ENCODE peak calls at places on chromosomes 6 and 20, in six cellular contexts. M, F, R, H, A and Y are unnamed samples.
A peak's percentile ranks its signal among the peaks of the same experiment; 100 is the strongest.

GRCh38 chr6:33620158-33620583 is 951 bp upstream of the ITPR3 start:
- DNase-seq in A (peak; percentile 50), H (no peak), F (peak; percentile 55), R (no peak), M (peak; percentile 70), Y (no peak)

GRCh38 chr20:23224806-23225205 is 125.8 kb upstream of the NXT1 start:
- DNase-seq in R (no peak), M (no peak), A (no peak), H (no peak), F (no peak), Y (no peak)

GRCh38 chr20:42272516-42272915 is 654.3 kb upstream of the CHD6 start:
- DNase-seq in A (no peak), H (no peak), F (no peak), M (no peak), R (no peak), Y (no peak)

GRCh38 chr6:87975561-87975960 is 72.1 kb upstream of the SPACA1 start:
- DNase-seq in R (no peak), M (no peak), F (no peak), A (no peak), H (no peak), Y (no peak)

GRCh38 chr6:44481056-44481455 is 93.5 kb downstream of the CDC5L start:
- DNase-seq in R (no peak), F (no peak), M (no peak), A (peak; percentile 25), H (no peak), Y (no peak)

GRCh38 chr6:43976706-43977403 is 150.4 kb downstream of the MRPL14 start:
- DNase-seq in H (no peak), F (no peak), R (peak; percentile 18), M (no peak), A (no peak), Y (no peak)

GRCh38 chr6:31041372-31041974 is 31.2 kb downstream of the MUC22 start:
- DNase-seq in R (no peak), F (no peak), A (no peak), H (no peak), M (no peak), Y (no peak)

GRCh38 chr20:51767018-51767866 is 948 bp downstream of the ATP9A start:
- DNase-seq in H (peak; percentile 39), R (no peak), F (peak; percentile 95), A (peak; percentile 86), M (peak; percentile 74), Y (peak; percentile 88)

GRCh38 chr6:157095084-157095483 is 228.2 kb downstream of the TMEM242 start:
- DNase-seq in M (no peak), H (no peak), A (no peak), R (no peak), F (no peak), Y (no peak)

GRCh38 chr6:157096105-157096504 is 227.2 kb downstream of the TMEM242 start:
- DNase-seq in M (no peak), A (no peak), F (no peak), H (no peak), R (no peak), Y (no peak)

GRCh38 chr6:157096522-157096921 is 226.8 kb downstream of the TMEM242 start:
- DNase-seq in H (no peak), A (no peak), M (no peak), R (no peak), F (no peak), Y (no peak)

GRCh38 chr6:157094038-157094437 is 229.3 kb downstream of the TMEM242 start:
- DNase-seq in F (no peak), H (no peak), M (no peak), A (no peak), R (no peak), Y (no peak)

GRCh38 chr6:157095569-157095968 is 227.8 kb downstream of the TMEM242 start:
- DNase-seq in A (no peak), M (no peak), H (no peak), F (no peak), R (no peak), Y (no peak)
- H2BK15ac ChIP-seq in A (no peak overlapping the region), M (no peak overlapping the region), H (no peak overlapping the region), F (no peak overlapping the region), R (no peak overlapping the region), Y (no peak overlapping the region)

GRCh38 chr20:2480381-2480780 is 9.8 kb upstream of the SNRPB start:
- DNase-seq in H (no peak), M (no peak), R (no peak), F (no peak), A (no peak), Y (no peak)

GRCh38 chr20:2476742-2477615 is 6.4 kb upstream of the SNRPB start:
- DNase-seq in M (no peak), A (no peak), F (peak; percentile 46), H (no peak), R (no peak), Y (no peak)

GRCh38 chr20:2470432-2471193 is at the start of gene SNRPB:
- DNase-seq in M (peak; percentile 99), H (peak; percentile 94), A (peak; percentile 99), F (peak; percentile 98), R (peak; percentile 99), Y (peak; percentile 96)

GRCh38 chr20:2475850-2476741 is 5.5 kb upstream of the SNRPB start:
- DNase-seq in M (no peak), H (no peak), R (no peak), A (no peak), F (no peak), Y (no peak)
- H2BK15ac ChIP-seq in M (no peak overlapping the region), H (no peak overlapping the region), R (no peak overlapping the region), A (no peak overlapping the region), F (no peak overlapping the region), Y (no peak overlapping the region)

GRCh38 chr6:41157323-41157722 is 3.2 kb upstream of the TREML1 start:
- DNase-seq in H (no peak), R (no peak), M (no peak), A (no peak), F (no peak), Y (peak; percentile 10)
- H2BK15ac ChIP-seq in H (no peak overlapping the region), R (no peak overlapping the region), M (no peak overlapping the region), A (no peak overlapping the region), F (no peak overlapping the region), Y (no peak overlapping the region)

GRCh38 chr6:29301401-29301800 is at the start of gene OR14J1:
- DNase-seq in R (no peak), A (no peak), M (no peak), F (no peak), H (no peak), Y (no peak)
- H2BK15ac ChIP-seq in R (no peak within 1 kb of the TSS), A (no peak within 1 kb of the TSS), M (no peak within 1 kb of the TSS), F (no peak within 1 kb of the TSS), H (no peak within 1 kb of the TSS), Y (no peak within 1 kb of the TSS)

GRCh38 chr6:77653817-77654216 is 978 bp downstream of the MEI4 start:
- DNase-seq in H (no peak), F (no peak), R (no peak), A (no peak), M (no peak), Y (no peak)

GRCh38 chr6:77657365-77657764 is 4.5 kb downstream of the MEI4 start:
- DNase-seq in R (no peak), A (no peak), M (no peak), F (no peak), H (peak; percentile 35), Y (no peak)

GRCh38 chr6:77650098-77650663 is 2.7 kb upstream of the MEI4 start:
- DNase-seq in M (peak; percentile 31), F (peak; percentile 92), A (peak; percentile 97), R (no peak), H (peak; percentile 69), Y (peak; percentile 81)

GRCh38 chr6:77652739-77653138 is at the start of gene MEI4:
- DNase-seq in R (no peak), A (peak; percentile 85), M (no peak), F (no peak), H (no peak), Y (no peak)
- H2BK15ac ChIP-seq in R (no peak within 1 kb of the TSS), A (no peak within 1 kb of the TSS), M (no peak within 1 kb of the TSS), F (no peak within 1 kb of the TSS), H (no peak within 1 kb of the TSS), Y (no peak within 1 kb of the TSS)